ENCODE peak calls at places on chromosomes 13 and 19, in six cellular contexts. F is brain microvascular endothelial cell, T is gastrocnemius medialis, Z is mesothelial cell of epicardium, H is AG10803, N is heart left ventricle. K is an unnamed sample.

GRCh38 chr13:110300090-110300815 is 6.7 kb downstream of the COL4A1 start:
- DNase-seq in T (no peak), H (no peak), F (no peak), N (no peak), Z (no peak), K (no peak)

GRCh38 chr13:25654332-25654731 is 282.6 kb downstream of the ATP8A2 start:
- DNase-seq in F (no peak), T (peak), Z (no peak), H (no peak), N (no peak), K (no peak)

GRCh38 chr19:58558623-58559274 is 338 bp upstream of the UBE2M start:
- DNase-seq in F (peak), T (peak), Z (peak), H (peak), N (peak), K (peak)

GRCh38 chr19:12000152-12000981 is 35.1 kb downstream of the ZNF433 start:
- DNase-seq in H (peak), F (peak), T (no peak), Z (no peak), N (no peak), K (peak)

GRCh38 chr13:101624981-101625380 is 172.5 kb downstream of the ITGBL1 start:
- DNase-seq in F (no peak), Z (no peak), N (no peak), H (no peak), T (no peak), K (no peak)

GRCh38 chr13:49791753-49792549 is 531 bp downstream of the KPNA3 start:
- DNase-seq in T (peak), H (peak), Z (peak), N (peak), F (peak), K (peak)

GRCh38 chr13:74290324-74290773 is 156.1 kb upstream of the KLF12 start:
- DNase-seq in F (peak), T (peak), N (peak), Z (no peak), H (peak), K (peak)

GRCh38 chr19:1411255-1412191 is 4.1 kb downstream of the DAZAP1 start:
- DNase-seq in T (peak), Z (no peak), H (peak), F (peak), N (peak), K (no peak)

GRCh38 chr19:39194832-39195542 is 1.8 kb upstream of the NCCRP1 start:
- DNase-seq in T (no peak), F (no peak), Z (no peak), H (no peak), N (no peak), K (no peak)

GRCh38 chr13:48501705-48502104 is 31.2 kb downstream of the RCBTB2 start:
- DNase-seq in Z (no peak), T (no peak), H (no peak), F (no peak), N (no peak), K (no peak)

GRCh38 chr19:18437481-18438330 is at the start of gene ISYNA1:
- DNase-seq in N (peak), H (no peak), T (no peak), Z (no peak), F (peak), K (no peak)

GRCh38 chr19:40365613-40366401 is 17.3 kb downstream of the PLD3 start:
- DNase-seq in H (peak), F (peak), N (peak), Z (peak), T (no peak), K (peak)

GRCh38 chr13:26342898-26343297 is 89.0 kb downstream of the CDK8 start:
- DNase-seq in Z (no peak), N (no peak), T (no peak), H (no peak), F (no peak), K (no peak)

GRCh38 chr19:6754136-6754535 is 13.1 kb downstream of the SH2D3A start:
- DNase-seq in H (no peak), F (no peak), T (no peak), Z (no peak), N (no peak), K (no peak)

GRCh38 chr13:39682788-39683187 is 27.3 kb downstream of the COG6 start:
- DNase-seq in H (no peak), T (no peak), F (no peak), N (no peak), Z (no peak), K (no peak)

GRCh38 chr13:102817907-102818306 is 19.0 kb downstream of the BIVM start:
- DNase-seq in Z (no peak), F (no peak), N (no peak), T (no peak), H (peak), K (no peak)

GRCh38 chr19:35959040-35959967 is 23.1 kb downstream of the LRFN3 start:
- DNase-seq in F (no peak), H (no peak), N (peak), T (no peak), Z (no peak), K (peak)

GRCh38 chr19:2424686-2425621 is 2.4 kb downstream of the TIMM13 start:
- DNase-seq in N (no peak), T (peak), Z (no peak), H (peak), F (peak), K (no peak)

DNA sequence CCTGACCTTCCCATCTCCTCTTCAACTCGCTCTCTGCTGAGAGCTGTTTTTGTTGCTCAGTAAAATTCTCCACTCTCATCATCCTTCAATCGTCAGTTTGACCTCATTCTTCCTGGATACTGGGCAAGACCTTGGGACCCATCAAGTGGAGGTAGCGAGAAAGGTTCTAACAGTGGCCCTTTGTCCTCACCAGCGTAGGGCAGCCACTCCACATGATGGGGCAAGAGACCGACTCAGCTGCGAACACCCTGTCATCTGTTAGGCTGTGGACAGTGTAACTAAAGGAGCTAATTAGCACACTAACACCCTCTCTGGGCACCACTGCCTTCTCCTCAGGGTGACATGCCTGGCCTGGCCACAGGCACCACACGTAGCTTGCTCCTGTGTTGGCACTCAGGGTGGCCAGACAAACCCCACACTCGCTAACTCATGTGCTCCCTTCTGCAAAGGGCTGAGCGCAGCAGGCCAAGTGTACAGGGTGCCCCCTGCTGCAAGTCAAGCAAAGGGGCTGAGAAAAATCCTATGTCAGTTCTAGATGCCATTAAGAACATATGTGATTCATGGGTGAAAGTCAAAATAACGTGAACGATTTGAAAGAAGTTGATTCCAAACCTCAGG is 1216.0 kb downstream of the SLITRK5 start:
- DNase-seq in N (no peak), Z (no peak), H (no peak), T (no peak), F (no peak), K (no peak)
- TF ChIP-seq CTCF in N (no peak), Z (no peak), H (no peak), T (no peak), F (no peak), K (no peak)

GRCh38 chr13:31107109-31107508 is 54.6 kb downstream of the HSPH1 start:
- DNase-seq in F (no peak), N (no peak), T (no peak), H (no peak), Z (no peak), K (no peak)

GRCh38 chr13:31105856-31106255 is 55.8 kb downstream of the HSPH1 start:
- DNase-seq in F (no peak), T (no peak), N (no peak), Z (no peak), H (no peak), K (no peak)

GRCh38 chr13:31101511-31102170 is 60.1 kb downstream of the HSPH1 start:
- DNase-seq in T (no peak), F (no peak), Z (no peak), N (peak), H (peak), K (no peak)

GRCh38 chr13:31100721-31101120 is 61.0 kb downstream of the HSPH1 start:
- DNase-seq in N (no peak), F (no peak), H (no peak), T (no peak), Z (no peak), K (no peak)

DNA sequence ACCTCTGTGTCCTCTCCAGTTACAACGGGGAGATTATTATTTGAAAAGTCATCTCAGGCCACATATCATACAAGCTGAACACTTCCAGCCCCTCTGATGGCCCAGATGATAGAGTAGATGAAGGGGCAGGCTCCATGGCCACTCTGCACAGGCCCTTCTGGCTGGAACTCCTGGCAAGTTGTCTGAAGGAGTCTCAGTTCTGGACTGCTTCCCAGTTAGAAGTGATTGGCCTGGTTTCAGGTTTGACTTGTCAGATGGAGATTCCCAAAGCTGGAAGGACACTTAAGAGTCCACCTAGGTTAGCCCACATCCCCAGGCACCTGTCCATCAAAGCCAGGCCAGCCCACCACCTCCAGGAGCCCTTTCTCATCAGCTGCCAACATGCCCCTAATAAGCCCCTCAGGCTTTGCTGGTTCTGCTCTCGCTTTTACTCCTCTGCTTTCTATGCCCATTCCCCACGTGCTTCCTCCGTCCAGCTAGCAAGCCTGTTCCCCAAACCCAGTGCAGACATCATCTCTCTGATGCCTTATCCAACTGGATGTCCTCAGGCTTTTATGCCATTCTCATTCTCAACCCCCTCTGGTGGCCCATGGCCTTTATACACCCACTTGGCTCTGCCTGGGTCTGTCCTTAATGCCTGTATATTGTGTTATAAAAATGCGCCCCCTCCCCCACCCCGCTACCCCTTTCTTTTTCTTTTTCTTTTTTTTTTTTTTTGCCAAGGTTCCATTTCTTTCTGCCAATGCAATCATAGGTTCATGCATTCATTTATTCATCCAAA is 56.5 kb downstream of the HSPH1 start:
- DNase-seq in F (no peak), H (no peak), N (no peak), Z (no peak), T (no peak), K (no peak)
- TF ChIP-seq CTCF in F (peak), H (peak), N (no peak), Z (no peak), T (no peak), K (no peak)

DNA sequence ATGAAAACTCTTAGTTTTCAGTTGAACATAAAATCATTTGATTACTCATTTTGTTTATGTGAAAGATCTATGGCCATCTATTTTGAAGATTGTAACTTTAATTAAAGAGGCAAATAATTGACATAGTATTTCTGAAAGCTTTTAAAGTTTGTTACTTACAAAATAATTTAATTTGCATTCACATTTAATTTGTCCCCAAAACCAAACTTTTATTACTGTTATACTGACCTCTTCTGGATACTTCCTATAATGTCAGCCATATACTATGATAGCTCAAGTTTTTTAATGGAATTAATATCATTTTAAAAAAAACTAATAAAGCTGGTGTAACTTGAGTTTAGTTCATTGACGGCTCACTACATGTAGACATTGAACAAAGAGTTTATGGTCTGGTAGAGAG is 4.9 kb upstream of the SGCG start:
- DNase-seq in H (no peak), F (no peak), N (no peak), Z (no peak), T (no peak), K (no peak)
- TF ChIP-seq CTCF in H (peak), F (peak), N (peak), Z (peak), T (no peak), K (no peak)

DNA sequence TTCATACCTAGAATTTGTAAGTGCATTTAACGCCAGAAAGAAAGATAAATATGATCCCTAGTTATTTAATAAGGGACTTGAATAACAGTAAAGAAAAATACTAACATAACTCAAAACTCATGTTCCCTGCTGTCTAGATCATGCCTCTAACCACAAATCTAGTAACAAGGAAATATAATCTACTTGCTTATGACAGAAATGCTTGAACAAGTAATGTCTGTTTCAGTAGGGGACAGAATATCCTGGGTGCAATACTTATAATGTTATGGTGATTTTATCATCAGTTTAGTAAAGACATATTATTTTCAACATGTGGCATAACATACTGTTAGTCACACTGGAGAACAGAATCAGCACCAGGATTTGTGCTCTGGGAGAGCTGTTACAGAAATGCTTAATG is 861.9 kb upstream of the SLITRK1 start:
- DNase-seq in Z (no peak), N (no peak), T (no peak), F (no peak), H (no peak), K (no peak)
- TF ChIP-seq CTCF in Z (no peak), N (no peak), T (no peak), F (no peak), H (no peak), K (no peak)

GRCh38 chr19:5017235-5017634 is 48.3 kb downstream of the KDM4B start:
- DNase-seq in Z (no peak), T (no peak), F (no peak), H (no peak), N (no peak), K (no peak)
- TF ChIP-seq CTCF in Z (no peak), T (no peak), F (no peak), H (no peak), N (no peak), K (no peak)

DNA sequence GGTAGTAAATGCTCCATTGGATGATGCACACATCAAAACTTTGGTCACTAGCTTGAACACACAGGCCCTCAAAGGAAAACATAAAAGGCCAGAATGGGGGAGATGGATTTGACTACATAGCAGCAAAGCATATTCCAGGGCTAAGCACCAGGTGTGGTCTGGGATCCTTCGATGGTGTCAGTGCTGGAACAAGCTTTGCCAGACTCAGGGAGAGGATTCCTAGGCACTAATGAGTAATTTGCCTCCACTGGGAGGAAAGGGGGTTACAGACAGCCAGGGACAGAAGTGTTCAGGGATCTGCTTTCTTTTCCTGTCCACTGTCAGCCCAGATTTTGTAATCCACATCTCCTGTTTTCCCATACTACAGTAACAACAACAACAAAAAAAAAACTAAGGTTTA is 157.2 kb upstream of the OBI1 start:
- DNase-seq in H (no peak), T (no peak), N (no peak), Z (no peak), F (no peak), K (no peak)
- TF ChIP-seq CTCF in H (no peak), T (no peak), N (no peak), Z (no peak), F (no peak), K (no peak)

DNA sequence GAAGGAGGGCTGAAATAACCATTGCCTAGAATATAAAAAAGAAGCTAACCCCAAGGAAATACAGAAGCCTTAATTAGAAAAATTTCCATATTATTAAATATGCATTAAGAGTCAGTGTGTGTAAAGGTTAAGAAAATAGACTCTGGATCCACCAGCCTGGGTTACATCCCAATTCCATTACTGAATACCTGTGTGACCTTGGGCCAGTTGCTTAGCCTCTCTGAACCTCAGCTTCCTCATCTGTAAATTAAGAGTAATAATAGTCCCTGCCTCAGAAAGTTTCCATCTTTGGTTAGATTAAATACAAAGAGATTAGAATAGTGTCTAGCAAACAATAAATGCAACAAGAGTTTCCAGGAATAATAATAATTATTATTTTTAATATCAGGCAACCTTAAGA is 54.5 kb downstream of the ATP7B start:
- DNase-seq in F (no peak), N (no peak), Z (no peak), H (no peak), T (no peak), K (no peak)
- TF ChIP-seq CTCF in F (no peak), N (no peak), Z (no peak), H (no peak), T (no peak), K (no peak)

K was measured in activated B cell treated with CpG ODN at 0.5 μM for 24 hours.